ENCODE peak calls at places on chromosomes 3 and 15, in five cellular contexts. B is retinal pigment epithelial cell, K is fibroblast of lung, U is globus pallidus, W is ureter. H is an unnamed sample.

GRCh38 chr3:195103623-195104022 is 167.3 kb downstream of the XXYLT1 start:
- DNase-seq in U (no peak), K (no peak), W (no peak), B (no peak), H (no peak)

GRCh38 chr3:37909067-37909911 is 47.6 kb downstream of the CTDSPL start:
- DNase-seq in U (peak), K (no peak), B (no peak), W (no peak), H (no peak)

GRCh38 chr3:146865175-146865755 is 260.1 kb upstream of the PLSCR5 start:
- DNase-seq in K (no peak), B (peak), W (no peak), U (no peak), H (no peak)

GRCh38 chr15:22811640-22812039 is 25.2 kb downstream of the NIPA1 start:
- DNase-seq in B (no peak), U (peak), K (peak), W (no peak), H (no peak)

GRCh38 chr3:152461460-152461859 is 192.7 kb downstream of the MBNL1 start:
- DNase-seq in U (no peak), W (no peak), K (no peak), B (no peak), H (no peak)

GRCh38 chr3:152272771-152273242 is 4.1 kb downstream of the MBNL1 start:
- DNase-seq in B (peak), W (no peak), U (no peak), K (peak), H (no peak)

GRCh38 chr3:16890605-16891333 is 6.0 kb downstream of the PLCL2 start:
- DNase-seq in B (no peak), K (peak), U (no peak), W (no peak), H (no peak)

GRCh38 chr3:171058058-171058457 is 31.5 kb upstream of the SLC2A2 start:
- DNase-seq in K (peak), B (no peak), W (no peak), U (no peak), H (no peak)

GRCh38 chr15:52163321-52164190 is 27.6 kb downstream of the GNB5 start:
- DNase-seq in B (no peak), K (no peak), U (no peak), W (no peak), H (no peak)

GRCh38 chr15:63587527-63587926 is 9.7 kb upstream of the FBXL22 start:
- DNase-seq in U (no peak), B (no peak), W (no peak), K (peak), H (no peak)

GRCh38 chr3:8868996-8869395 is 94.3 kb downstream of the RAD18 start:
- DNase-seq in B (no peak), K (no peak), W (no peak), U (peak), H (no peak)

GRCh38 chr3:111735912-111736311 is 123.2 kb upstream of the PHLDB2 start:
- DNase-seq in U (no peak), B (no peak), W (no peak), K (peak), H (no peak)

GRCh38 chr15:88752956-88753355 is 50.3 kb upstream of the ACAN start:
- DNase-seq in U (no peak), W (no peak), K (no peak), B (no peak), H (no peak)

GRCh38 chr3:44584646-44585501 is at the start of gene ZNF660:
- DNase-seq in K (peak), B (peak), W (peak), U (peak), H (peak)

GRCh38 chr3:158792709-158793108 is 9.1 kb upstream of the MFSD1 start:
- DNase-seq in U (no peak), B (no peak), W (no peak), K (peak), H (no peak)

GRCh38 chr3:157335677-157336076 is 101.0 kb upstream of the PTX3 start:
- DNase-seq in U (peak), B (peak), K (peak), W (no peak), H (no peak)

GRCh38 chr15:50764331-50765201 is 940 bp downstream of the SPPL2A start:
- DNase-seq in W (peak), U (peak), B (no peak), K (peak), H (no peak)

GRCh38 chr3:95189348-95189747 is 1126.5 kb downstream of the NSUN3 start:
- DNase-seq in B (no peak), K (no peak), W (no peak), U (no peak), H (no peak)

GRCh38 chr3:30471076-30471475 is 135.3 kb upstream of the TGFBR2 start:
- DNase-seq in W (no peak), B (no peak), U (no peak), K (peak), H (no peak)

GRCh38 chr15:60372223-60372622 is 25.6 kb downstream of the ANXA2 start:
- DNase-seq in U (no peak), W (no peak), K (no peak), B (no peak), H (no peak)

GRCh38 chr3:166471074-166471753 is 634.0 kb upstream of the BCHE start:
- DNase-seq in U (no peak), W (no peak), B (no peak), K (no peak), H (no peak)

GRCh38 chr3:173685471-173685870 is 287.9 kb downstream of the NLGN1 start:
- DNase-seq in U (no peak), W (no peak), B (no peak), K (no peak), H (no peak)

GRCh38 chr3:105999856-106000255 is 131.0 kb upstream of the CBLB start:
- DNase-seq in U (no peak), B (no peak), W (no peak), K (no peak), H (no peak)

GRCh38 chr3:80192871-80193270 is 425.1 kb upstream of the ROBO1 start:
- DNase-seq in U (no peak), W (no peak), B (no peak), K (peak), H (no peak)

GRCh38 chr3:126284258-126284904 is 72.8 kb downstream of the KLF15 start:
- DNase-seq in W (no peak), K (peak), U (no peak), B (no peak), H (no peak)

GRCh38 chr3:144663456-144664063 is 691.9 kb downstream of the DIPK2A start:
- DNase-seq in U (peak), W (no peak), K (no peak), B (no peak), H (no peak)

GRCh38 chr3:113269661-113270060 is 58.3 kb downstream of the BOC start:
- DNase-seq in U (no peak), B (no peak), K (no peak), W (no peak), H (no peak)

GRCh38 chr3:29416514-29416913 is 135.6 kb downstream of the RBMS3 start:
- DNase-seq in U (no peak), K (no peak), W (no peak), B (no peak), H (no peak)

H was measured in upper lobe of left lung.